ENCODE peak calls at places on chromosomes 1 and 21, in eight cellular contexts. S is heart left ventricle, A is body of pancreas, W is A549, R is ovary, U is adrenal gland, T is GM12891, E is HCT116. P is an unnamed sample.

GRCh38 chr1:228306275-228307217 is 98.7 kb downstream of the OBSCN start:
- DNase-seq in S (peak), A (no peak), W (no peak), R (peak), U (no peak), T (no peak), E (no peak), P (no peak)

GRCh38 chr1:147171399-147172167 is 687 bp downstream of the PRKAB2 start:
- DNase-seq in S (no peak), A (no peak), W (peak), R (no peak), U (no peak), T (peak), E (no peak), P (no peak)

GRCh38 chr1:162135271-162135775 is 65.8 kb downstream of the NOS1AP start:
- DNase-seq in S (no peak), A (no peak), W (no peak), R (no peak), U (no peak), T (no peak), E (no peak), P (no peak)

GRCh38 chr1:14835725-14836124 is 237.2 kb downstream of the KAZN start:
- DNase-seq in S (no peak), A (no peak), W (no peak), R (no peak), U (no peak), T (no peak), E (no peak), P (no peak)

GRCh38 chr1:42214447-42214871 is 49.9 kb upstream of the GUCA2A start:
- DNase-seq in S (no peak), A (peak), W (peak), R (no peak), U (no peak), T (no peak), E (no peak), P (no peak)

GRCh38 chr1:247336390-247336789 is 4.7 kb upstream of the ZNF496 start:
- DNase-seq in S (no peak), A (no peak), W (no peak), R (no peak), U (no peak), T (no peak), E (no peak), P (no peak)

GRCh38 chr1:172948457-172948856 is 102.3 kb downstream of the TNFSF18 start:
- DNase-seq in S (no peak), A (no peak), W (peak), R (no peak), U (no peak), T (no peak), E (no peak), P (peak)

GRCh38 chr1:115062542-115063004 is 26.7 kb downstream of the TSPAN2 start:
- DNase-seq in S (peak), A (peak), W (no peak), R (no peak), U (no peak), T (no peak), E (no peak), P (peak)

GRCh38 chr1:147723691-147724323 is 36.6 kb downstream of the GJA5 start:
- DNase-seq in S (peak), A (peak), W (peak), R (no peak), U (peak), T (no peak), E (peak), P (no peak)

GRCh38 chr1:113391643-113392271 is 1.4 kb downstream of the MAGI3 start:
- DNase-seq in S (no peak), A (peak), W (peak), R (no peak), U (no peak), T (no peak), E (no peak), P (no peak)

GRCh38 chr1:15196807-15197530 is 43.4 kb downstream of the TMEM51 start:
- DNase-seq in S (no peak), A (peak), W (peak), R (no peak), U (no peak), T (no peak), E (no peak), P (no peak)

GRCh38 chr1:43645461-43645860 is 4.5 kb upstream of the KDM4A start:
- DNase-seq in S (no peak), A (no peak), W (no peak), R (no peak), U (no peak), T (no peak), E (no peak), P (no peak)

GRCh38 chr1:185646202-185646683 is 87.9 kb upstream of the HMCN1 start:
- DNase-seq in S (peak), A (peak), W (peak), R (no peak), U (peak), T (no peak), E (peak), P (peak)

GRCh38 chr1:62687421-62687902 is 724 bp downstream of the DOCK7 start:
- DNase-seq in S (peak), A (peak), W (peak), R (peak), U (peak), T (peak), E (no peak), P (no peak)

GRCh38 chr1:215761446-215761845 is 194.3 kb downstream of the KCTD3 start:
- DNase-seq in S (no peak), A (no peak), W (no peak), R (no peak), U (no peak), T (no peak), E (no peak), P (no peak)

GRCh38 chr1:168121314-168122029 is 15.3 kb downstream of the GPR161 start:
- DNase-seq in S (peak), A (peak), W (no peak), R (peak), U (peak), T (no peak), E (no peak), P (no peak)

GRCh38 chr1:235054961-235055360 is 73.7 kb downstream of the TOMM20 start:
- DNase-seq in S (no peak), A (no peak), W (no peak), R (no peak), U (no peak), T (no peak), E (no peak), P (no peak)

GRCh38 chr1:39691383-39692151 is at the start of gene HPCAL4:
- DNase-seq in S (peak), A (peak), W (peak), R (peak), U (peak), T (peak), E (peak), P (peak)

GRCh38 chr1:28136636-28137613 is 39.6 kb downstream of the PTAFR start:
- DNase-seq in S (no peak), A (no peak), W (no peak), R (no peak), U (no peak), T (no peak), E (no peak), P (no peak)

GRCh38 chr1:174301295-174302077 is 142.2 kb downstream of the RABGAP1L start:
- DNase-seq in S (no peak), A (no peak), W (no peak), R (no peak), U (no peak), T (no peak), E (no peak), P (no peak)

GRCh38 chr1:150156868-150157603 is 7.3 kb downstream of the PLEKHO1 start:
- DNase-seq in S (no peak), A (no peak), W (no peak), R (no peak), U (no peak), T (no peak), E (no peak), P (no peak)

GRCh38 chr1:11749203-11749689 is 12.7 kb upstream of the C1orf167 start:
- DNase-seq in S (no peak), A (peak), W (peak), R (no peak), U (peak), T (peak), E (peak), P (peak)

GRCh38 chr1:174743654-174744561 is 255.8 kb upstream of the CACYBP start:
- DNase-seq in S (no peak), A (no peak), W (peak), R (no peak), U (no peak), T (no peak), E (peak), P (no peak)

GRCh38 chr21:18498428-18498827 is 94.8 kb upstream of the TMPRSS15 start:
- DNase-seq in S (no peak), A (no peak), W (no peak), R (no peak), U (no peak), T (no peak), E (no peak), P (no peak)

GRCh38 chr1:87278791-87279190 is 49.9 kb upstream of the LMO4 start:
- DNase-seq in S (peak), A (no peak), W (no peak), R (no peak), U (no peak), T (no peak), E (no peak), P (no peak)

GRCh38 chr21:31180256-31181088 is 142.2 kb upstream of the KRTAP19-8 start:
- DNase-seq in S (no peak), A (no peak), W (peak), R (no peak), U (no peak), T (peak), E (peak), P (peak)

GRCh38 chr21:46323710-46324389 is at the start of the genes C21orf58 and PCNT:
- DNase-seq in S (peak), A (peak), W (peak), R (peak), U (peak), T (peak), E (peak), P (peak)

GRCh38 chr1:229869687-229870086 is 197.4 kb upstream of the GALNT2 start:
- DNase-seq in S (no peak), A (no peak), W (no peak), R (no peak), U (no peak), T (no peak), E (no peak), P (no peak)

GRCh38 chr21:36783612-36784383 is 84.9 kb downstream of the SIM2 start:
- DNase-seq in S (no peak), A (no peak), W (peak), R (no peak), U (peak), T (no peak), E (peak), P (peak)

GRCh38 chr1:180252638-180253536 is 22.8 kb downstream of the LHX4 start:
- DNase-seq in S (peak), A (peak), W (peak), R (no peak), U (peak), T (peak), E (peak), P (peak)

GRCh38 chr1:181255270-181255929 is 166.9 kb downstream of the IER5 start:
- DNase-seq in S (no peak), A (peak), W (peak), R (no peak), U (peak), T (no peak), E (no peak), P (peak)

GRCh38 chr1:245301162-245301580 is 146.4 kb downstream of the KIF26B start:
- DNase-seq in S (peak), A (peak), W (no peak), R (no peak), U (no peak), T (no peak), E (no peak), P (no peak)

DNA sequence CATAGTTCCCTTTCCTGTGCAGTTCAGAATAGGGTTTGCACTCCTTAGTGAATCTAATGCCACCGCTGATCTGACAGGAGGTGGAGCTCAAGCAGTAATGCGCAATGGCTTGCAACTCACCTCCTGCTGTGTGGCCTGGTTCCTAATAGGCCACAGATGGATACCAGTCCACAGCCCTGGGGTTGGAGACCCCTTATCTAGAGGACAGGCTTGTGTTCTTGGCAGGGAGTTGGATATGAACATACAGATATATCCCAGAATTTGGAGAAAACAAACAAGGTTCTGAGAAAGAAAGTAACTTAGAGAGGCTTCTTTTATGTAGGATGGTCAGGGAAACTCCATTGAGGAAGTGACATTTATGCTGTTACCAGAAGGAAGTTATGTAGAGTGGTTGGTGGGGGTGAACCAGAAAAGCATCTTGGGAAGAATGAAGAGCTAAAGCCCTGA is 5.1 kb upstream of the PTPRC start:
- DNase-seq in S (no peak), A (no peak), W (no peak), R (no peak), U (no peak), T (no peak), E (no peak), P (no peak)
- TF ChIP-seq POLR2A in S (no peak), A (no peak), W (no peak), R (no peak), U (no peak), T (no peak), E (no peak), P (no peak)

GRCh38 chr1:8702121-8702520 is 115.3 kb downstream of the RERE start:
- DNase-seq in S (no peak), A (peak), W (peak), R (no peak), U (no peak), T (no peak), E (no peak), P (no peak)
- TF ChIP-seq POLR2A in S (no peak), A (peak), W (no peak), R (no peak), U (no peak), T (no peak), E (no peak), P (no peak)

GRCh38 chr1:9892563-9893528 is 17.2 kb downstream of the CTNNBIP1 start:
- DNase-seq in S (no peak), A (peak), W (no peak), R (no peak), U (no peak), T (no peak), E (peak), P (no peak)
- TF ChIP-seq POLR2A in S (no peak), A (no peak), W (no peak), R (no peak), U (no peak), T (no peak), E (no peak), P (no peak)

GRCh38 chr1:36223373-36223995 is 759 bp upstream of the THRAP3 start:
- DNase-seq in S (peak), A (no peak), W (peak), R (no peak), U (peak), T (peak), E (no peak), P (no peak)
- TF ChIP-seq POLR2A in S (no peak), A (no peak), W (no peak), R (peak), U (no peak), T (peak), E (no peak), P (no peak)

GRCh38 chr21:14388282-14388681 is 5.3 kb upstream of the HSPA13 start:
- DNase-seq in S (no peak), A (no peak), W (no peak), R (no peak), U (no peak), T (no peak), E (no peak), P (no peak)

GRCh38 chr21:14384453-14384852 is 1.5 kb upstream of the HSPA13 start:
- DNase-seq in S (no peak), A (no peak), W (no peak), R (no peak), U (no peak), T (no peak), E (no peak), P (no peak)

GRCh38 chr21:14382486-14382834 is 486 bp downstream of the HSPA13 start:
- DNase-seq in S (peak), A (peak), W (no peak), R (no peak), U (peak), T (no peak), E (no peak), P (peak)

GRCh38 chr21:14383596-14384210 is 757 bp upstream of the HSPA13 start:
- DNase-seq in S (peak), A (no peak), W (peak), R (no peak), U (peak), T (no peak), E (no peak), P (no peak)

DNA sequence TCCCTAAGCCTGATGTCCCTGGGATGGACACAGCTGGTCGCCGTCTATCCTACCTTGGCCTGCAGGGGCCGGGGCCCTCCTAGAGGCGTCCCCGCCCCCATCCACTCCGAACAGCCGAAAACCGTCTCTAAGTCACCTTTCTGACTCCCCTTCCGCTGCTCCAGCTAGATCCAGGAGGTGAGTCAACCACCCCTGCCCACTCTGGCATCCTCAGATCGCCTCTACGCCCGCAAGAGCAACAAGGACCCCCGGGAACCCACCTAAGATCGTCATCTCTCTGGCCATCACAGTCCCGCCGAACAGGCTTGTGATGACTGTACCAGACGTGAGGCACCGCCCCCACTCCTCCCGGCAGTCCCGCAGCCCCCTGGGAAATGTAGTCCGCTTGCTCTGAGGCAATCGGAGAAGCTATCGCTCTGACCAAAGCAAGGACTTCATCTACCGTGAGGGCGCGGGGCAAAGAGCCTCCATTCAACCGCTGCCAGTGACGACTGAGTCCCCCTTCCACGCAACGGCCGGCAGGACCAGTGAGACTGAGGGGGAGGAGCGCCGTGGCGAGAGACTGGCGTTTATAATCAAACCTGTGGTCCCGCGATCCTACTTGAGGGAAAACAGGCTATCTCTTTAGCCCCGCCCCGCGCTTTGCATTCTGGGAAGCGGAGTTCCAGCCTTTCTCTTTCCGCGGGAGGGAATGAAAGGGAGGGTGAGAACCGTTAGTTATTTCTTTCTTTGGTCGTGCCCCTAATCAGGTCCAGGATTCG is at the start of gene HSPA13:
- DNase-seq in S (peak), A (peak), W (peak), R (peak), U (peak), T (peak), E (peak), P (peak)
- TF ChIP-seq POLR2A in S (peak), A (peak), W (peak), R (peak), U (peak), T (peak), E (peak), P (peak)

DNA sequence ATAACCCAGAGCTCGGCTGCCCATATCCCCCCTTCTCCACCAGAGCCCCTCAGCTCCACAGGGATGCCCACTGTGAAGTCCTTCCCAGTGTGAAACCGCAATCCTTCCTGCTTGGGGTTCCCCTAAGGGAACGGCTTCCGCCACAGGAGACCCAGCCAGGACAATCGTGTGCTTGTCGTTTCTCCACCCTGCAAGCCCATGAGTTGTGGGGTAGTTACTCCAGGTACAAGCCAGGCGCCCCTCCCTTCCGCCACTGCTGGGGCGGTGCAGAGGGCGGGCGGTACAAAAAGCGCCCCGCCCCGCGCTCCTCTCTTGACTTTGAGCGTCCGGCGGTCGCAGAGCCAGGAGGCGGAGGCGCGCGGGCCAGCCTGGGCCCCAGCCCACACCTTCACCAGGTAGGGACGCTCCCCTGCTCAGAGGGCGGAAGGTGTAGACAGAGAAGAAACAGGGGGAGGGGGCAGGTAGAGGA is at the start of gene TINAGL1:
- DNase-seq in S (peak), A (peak), W (no peak), R (peak), U (no peak), T (no peak), E (peak), P (no peak)
- TF ChIP-seq POLR2A in S (peak), A (peak), W (no peak), R (peak), U (peak), T (no peak), E (peak), P (no peak)

DNA sequence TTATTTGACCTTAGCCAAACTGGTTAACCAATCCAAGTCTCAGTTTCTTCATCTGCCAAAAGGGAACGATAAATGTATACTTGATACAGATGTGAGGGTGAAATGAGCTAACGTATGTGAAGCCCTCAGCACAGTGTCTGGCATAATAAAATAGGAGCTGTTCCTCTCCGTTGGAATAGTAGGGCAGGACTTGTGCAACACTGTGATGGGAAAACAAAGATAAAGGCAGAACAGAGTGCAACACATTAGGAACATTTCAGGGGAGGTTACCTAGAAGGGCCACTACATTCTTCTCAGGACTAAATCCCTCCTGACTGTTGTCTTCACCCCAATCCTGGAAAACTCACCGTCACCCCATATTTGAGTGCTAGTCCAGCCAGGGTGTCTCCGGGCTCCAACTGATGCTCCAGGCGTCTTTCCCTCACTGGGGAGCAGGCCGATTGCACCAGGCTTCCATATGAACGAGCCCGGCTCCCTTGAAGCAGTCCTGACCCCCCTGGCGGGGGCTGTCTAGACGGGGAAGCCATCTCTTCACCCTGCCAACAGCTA is 896 bp downstream of the LYSMD1 start:
- DNase-seq in S (no peak), A (no peak), W (no peak), R (peak), U (no peak), T (no peak), E (no peak), P (no peak)
- TF ChIP-seq POLR2A in S (no peak), A (no peak), W (no peak), R (peak), U (peak), T (no peak), E (no peak), P (no peak)

GRCh38 chr21:44888581-44889550 is 15.4 kb upstream of the PTTG1IP start:
- DNase-seq in S (no peak), A (no peak), W (no peak), R (no peak), U (no peak), T (no peak), E (no peak), P (no peak)
- TF ChIP-seq POLR2A in S (no peak), A (no peak), W (no peak), R (no peak), U (no peak), T (no peak), E (no peak), P (no peak)